ENCODE peak calls at places on chromosomes 11 and 22, in five cellular contexts. F, W, U, J and O are unnamed samples.

GRCh38 chr11:35167451-35167954 is 28.5 kb downstream of the CD44 start:
- DNase-seq in F (no peak), W (no peak), U (peak), J (no peak), O (no peak)

GRCh38 chr11:61718613-61719302 is 33.7 kb upstream of the MYRF start:
- DNase-seq in F (no peak), W (no peak), U (peak), J (peak), O (peak)

GRCh38 chr11:121892863-121893262 is 223.2 kb downstream of the BLID start:
- DNase-seq in F (peak), W (no peak), U (peak), J (no peak), O (peak)

GRCh38 chr11:112694244-112694643 is 267.0 kb upstream of the NCAM1 start:
- DNase-seq in F (no peak), W (no peak), U (no peak), J (no peak), O (no peak)

GRCh38 chr22:28369849-28370248 is 309.8 kb downstream of the TTC28 start:
- DNase-seq in F (no peak), W (no peak), U (no peak), J (no peak), O (no peak)

GRCh38 chr11:41245184-41245583 is 214.3 kb downstream of the LRRC4C start:
- DNase-seq in F (no peak), W (no peak), U (no peak), J (no peak), O (no peak)

GRCh38 chr11:1639102-1639620 is 9.6 kb downstream of the KRTAP5-5 start:
- DNase-seq in F (no peak), W (peak), U (no peak), J (no peak), O (peak)

GRCh38 chr11:94669032-94669431 is 99.1 kb upstream of the AMOTL1 start:
- DNase-seq in F (no peak), W (no peak), U (no peak), J (no peak), O (no peak)

GRCh38 chr22:37627091-37627490 is 12.4 kb upstream of the SH3BP1 start:
- DNase-seq in F (no peak), W (no peak), U (no peak), J (no peak), O (peak)

GRCh38 chr11:79414644-79415317 is 26.0 kb downstream of the TENM4 start:
- DNase-seq in F (peak), W (no peak), U (no peak), J (no peak), O (no peak)

GRCh38 chr22:26143801-26144325 is 25.4 kb upstream of the SEZ6L start:
- DNase-seq in F (no peak), W (no peak), U (no peak), J (no peak), O (no peak)

GRCh38 chr11:47586043-47586442 is 435 bp upstream of the FAM180B start:
- DNase-seq in F (no peak), W (no peak), U (no peak), J (no peak), O (no peak)